ENCODE peak calls at places on chromosomes 3 and 15, in five cellular contexts. L is IMR-90, P is fibroblast of lung, C is astrocyte, S is neuronal stem cell. J is an unnamed sample.

GRCh38 chr15:76346666-76347506 is 10.3 kb downstream of the ISL2 start:
- DNase-seq in P (peak; percentile 35), S (no peak), L (peak; percentile 51), C (no peak), J (no peak)

GRCh38 chr3:66598168-66598567 is 97.3 kb upstream of the LRIG1 start:
- DNase-seq in C (peak; percentile 91), L (peak; percentile 76), P (peak; percentile 92), S (no peak), J (no peak)

GRCh38 chr3:11655188-11655928 is 11.6 kb upstream of the VGLL4 start:
- DNase-seq in P (no peak), L (no peak), S (no peak), C (no peak), J (no peak)

GRCh38 chr15:67803996-67804843 is 21.1 kb upstream of the SKOR1 start:
- DNase-seq in C (no peak), P (no peak), L (no peak), S (no peak), J (no peak)

GRCh38 chr3:12924437-12924836 is 83.1 kb upstream of the RPL32 start:
- DNase-seq in L (no peak), C (no peak), P (no peak), S (no peak), J (no peak)

GRCh38 chr15:65979316-65979715 is 110.0 kb downstream of the RAB11A start:
- DNase-seq in L (peak; percentile 8), P (peak; percentile 29), C (no peak), S (no peak), J (no peak)

GRCh38 chr3:179027326-179027900 is 44.2 kb downstream of the ZMAT3 start:
- DNase-seq in L (peak; percentile 61), S (no peak), C (peak; percentile 81), P (peak; percentile 84), J (no peak)

GRCh38 chr3:51802091-51802720 is 23.2 kb upstream of the IQCF6 start:
- DNase-seq in C (no peak), S (peak; percentile 31), L (no peak), P (no peak), J (no peak)

GRCh38 chr15:28977377-28978010 is 91.7 kb downstream of the APBA2 start:
- DNase-seq in C (peak; percentile 98), S (no peak), L (peak; percentile 98), P (peak; percentile 98), J (no peak)

GRCh38 chr3:72848703-72849081 is 447 bp upstream of the SHQ1 start:
- DNase-seq in L (no peak), C (peak; percentile 23), P (peak; percentile 29), S (no peak), J (no peak)

GRCh38 chr15:36363335-36363734 is 216.1 kb upstream of the CDIN1 start:
- DNase-seq in C (peak; percentile 84), L (peak; percentile 40), S (no peak), P (peak; percentile 87), J (no peak)

GRCh38 chr15:70058642-70059360 is 38.9 kb downstream of the TLE3 start:
- DNase-seq in S (no peak), P (no peak), L (no peak), C (no peak), J (no peak)

GRCh38 chr15:70222632-70223031 is 124.9 kb upstream of the TLE3 start:
- DNase-seq in L (no peak), C (peak; percentile 41), P (peak; percentile 53), S (no peak), J (no peak)

GRCh38 chr3:184786271-184787010 is 25.5 kb upstream of the VPS8 start:
- DNase-seq in P (peak; percentile 76), S (no peak), L (peak; percentile 92), C (peak; percentile 67), J (no peak)

GRCh38 chr3:111069974-111070751 is 1.5 kb upstream of the NECTIN3 start:
- DNase-seq in S (no peak), P (peak; percentile 11), L (peak; percentile 30), C (peak; percentile 4), J (no peak)

GRCh38 chr3:186628756-186629155 is 11.4 kb upstream of the FETUB start:
- DNase-seq in P (no peak), L (no peak), S (no peak), C (no peak), J (no peak)

GRCh38 chr15:72491768-72492167 is 17.6 kb downstream of the ARIH1 start:
- DNase-seq in L (peak; percentile 90), P (peak; percentile 88), C (peak; percentile 84), S (no peak), J (no peak)

GRCh38 chr3:129793947-129794318 is 99.6 kb downstream of the TMCC1 start:
- DNase-seq in L (no peak), P (peak; percentile 35), S (peak; percentile 51), C (no peak), J (no peak)

GRCh38 chr15:62063851-62064635 is 2.7 kb upstream of the C2CD4A start:
- DNase-seq in S (no peak), C (no peak), L (no peak), P (peak; percentile 45), J (no peak)

GRCh38 chr15:83312046-83312445 is 27.6 kb upstream of the BNC1 start:
- DNase-seq in P (no peak), L (no peak), C (no peak), S (no peak), J (no peak)

GRCh38 chr3:72346526-72346926 is 501.7 kb downstream of the SHQ1 start:
- DNase-seq in C (peak; percentile 99), L (peak; percentile 97), P (peak; percentile 99), S (no peak), J (no peak)

GRCh38 chr3:133805702-133806475 is at the start of gene SRPRB:
- DNase-seq in P (peak; percentile 89), C (peak; percentile 82), L (peak; percentile 92), S (peak; percentile 89), J (peak; percentile 81)

GRCh38 chr15:36130641-36131310 is 448.6 kb upstream of the CDIN1 start:
- DNase-seq in L (no peak), P (no peak), C (no peak), S (no peak), J (no peak)

GRCh38 chr3:49747792-49748480 is 24.2 kb upstream of the GMPPB start:
- DNase-seq in L (peak; percentile 79), C (peak; percentile 92), S (no peak), P (peak; percentile 94), J (no peak)

GRCh38 chr3:195226900-195227447 is 44.0 kb downstream of the XXYLT1 start:
- DNase-seq in S (no peak), C (no peak), L (peak; percentile 32), P (no peak), J (no peak)

GRCh38 chr3:41986566-41986965 is 24.7 kb upstream of the ULK4 start:
- DNase-seq in P (no peak), S (no peak), L (peak; percentile 5), C (no peak), J (no peak)

GRCh38 chr3:79297242-79297641 is 470.6 kb downstream of the ROBO1 start:
- DNase-seq in L (peak; percentile 97), P (peak; percentile 95), C (peak; percentile 95), S (no peak), J (no peak)

GRCh38 chr3:143000525-143000924 is 845 bp upstream of the U2SURP start:
- DNase-seq in L (peak; percentile 43), S (no peak), P (peak; percentile 84), C (peak; percentile 74), J (no peak)

GRCh38 chr3:3368336-3368735 is 188.8 kb upstream of the CRBN start:
- DNase-seq in C (no peak), P (no peak), L (no peak), S (no peak), J (no peak)

GRCh38 chr3:110101361-110101760 is 764.0 kb upstream of the DPPA4 start:
- DNase-seq in P (no peak), C (no peak), L (peak; percentile 20), S (no peak), J (no peak)

GRCh38 chr15:99613887-99614642 is 48.3 kb downstream of the MEF2A start:
- DNase-seq in S (no peak), L (peak; percentile 62), P (no peak), C (no peak), J (no peak)

GRCh38 chr3:126834596-126835471 is 130.8 kb downstream of the CHCHD6 start:
- DNase-seq in L (no peak), P (peak; percentile 54), C (peak; percentile 31), S (no peak), J (no peak)

GRCh38 chr3:156547637-156548036 is 7.3 kb downstream of the SSR3 start:
- DNase-seq in S (no peak), P (peak; percentile 90), L (peak; percentile 56), C (peak; percentile 85), J (no peak)

GRCh38 chr3:72818915-72819314 is 29.3 kb downstream of the SHQ1 start:
- DNase-seq in P (peak; percentile 87), C (peak; percentile 85), L (peak; percentile 93), S (no peak), J (no peak)

GRCh38 chr3:43153189-43154083 is 47.6 kb upstream of the POMGNT2 start:
- DNase-seq in P (peak; percentile 72), C (peak; percentile 63), L (peak; percentile 88), S (no peak), J (no peak)

GRCh38 chr3:39415983-39416382 is 9.5 kb downstream of the RPSA start:
- DNase-seq in C (no peak), S (no peak), P (no peak), L (no peak), J (no peak)

GRCh38 chr3:63969866-63970265 is 53.4 kb downstream of the PSMD6 start:
- DNase-seq in C (no peak), P (no peak), S (no peak), L (no peak), J (no peak)

GRCh38 chr3:52195823-52196331 is 2.1 kb upstream of the ALAS1 start:
- DNase-seq in S (no peak), C (no peak), P (peak; percentile 23), L (peak; percentile 75), J (no peak)

GRCh38 chr3:79405183-79405582 is 362.6 kb downstream of the ROBO1 start:
- DNase-seq in C (no peak), P (no peak), S (no peak), L (no peak), J (no peak)

DNA sequence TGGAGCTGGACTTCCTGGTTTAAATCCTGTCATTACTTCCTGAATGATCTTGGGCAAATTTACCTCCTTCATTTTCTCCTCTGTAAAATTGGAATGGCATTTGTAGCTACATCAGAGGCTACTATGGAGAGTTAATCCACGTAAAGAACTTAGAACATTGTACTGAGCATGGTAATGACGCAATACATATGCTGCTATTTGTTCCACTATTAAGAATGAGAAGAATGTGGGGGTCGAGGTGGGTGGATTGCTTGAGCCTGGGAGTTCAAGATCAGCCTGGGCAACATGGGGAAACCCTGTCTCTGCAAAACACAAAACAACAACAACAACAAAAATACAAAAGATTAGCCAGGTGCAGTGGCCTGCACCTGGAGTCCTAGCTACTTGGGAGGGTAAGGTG is 250.6 kb downstream of the RYR3 start:
- DNase-seq in S (no peak), L (no peak), C (no peak), P (no peak), J (no peak)
- H3K9ac ChIP-seq in S (no peak overlapping the region), L (no peak overlapping the region), C (no peak overlapping the region), P (no peak overlapping the region), J (no peak overlapping the region)

GRCh38 chr15:51970132-51970817 is 1.3 kb downstream of the LEO1 start:
- DNase-seq in L (no peak), C (no peak), S (no peak), P (no peak), J (no peak)
- H3K9ac ChIP-seq in L (peak overlapping the region; percentile 89), C (peak overlapping the region; percentile 89), S (no peak overlapping the region), P (no peak overlapping the region), J (peak overlapping the region; percentile 91)

GRCh38 chr3:150710097-150710496 is 6.4 kb upstream of the ERICH6 start:
- DNase-seq in C (no peak), S (no peak), P (no peak), L (peak; percentile 43), J (no peak)
- H3K9ac ChIP-seq in C (no peak overlapping the region), S (no peak overlapping the region), P (no peak overlapping the region), L (no peak overlapping the region), J (no peak overlapping the region)

GRCh38 chr3:99394831-99395733 is 243.3 kb upstream of the COL8A1 start:
- DNase-seq in L (peak; percentile 89), S (no peak), P (peak; percentile 93), C (peak; percentile 92), J (no peak)
- H3K9ac ChIP-seq in L (peak overlapping the region; percentile 8), S (no peak overlapping the region), P (no peak overlapping the region), C (peak overlapping the region; percentile 0), J (no peak overlapping the region)

J was measured in SK-N-MC.